ENCODE peak calls at places on chromosomes 12 and 14, in five cellular contexts. One of them, this sample, is unnamed.

GRCh38 chr14:71623939-71624338 is 308.3 kb upstream of the RGS6 start:
- DNase-seq in lung: no peak
- DNase-seq in psoas muscle: peak; percentile 45
- DNase-seq in cardiac muscle cell: no peak
- DNase-seq in heart left ventricle: no peak
- DNase-seq in this sample: no peak

GRCh38 chr12:64237382-64237781 is 15.3 kb upstream of the KICS2 start:
- DNase-seq in lung: no peak
- DNase-seq in psoas muscle: no peak
- DNase-seq in cardiac muscle cell: no peak
- DNase-seq in heart left ventricle: no peak
- DNase-seq in this sample: no peak

GRCh38 chr12:9674226-9674590 is 4.7 kb downstream of the CLEC2D start:
- DNase-seq in lung: no peak
- DNase-seq in psoas muscle: no peak
- DNase-seq in cardiac muscle cell: no peak
- DNase-seq in heart left ventricle: no peak
- DNase-seq in this sample: no peak

GRCh38 chr14:103302966-103303365 is 31.1 kb upstream of the EIF5 start:
- DNase-seq in lung: no peak
- DNase-seq in psoas muscle: no peak
- DNase-seq in cardiac muscle cell: peak; percentile 51
- DNase-seq in heart left ventricle: no peak
- DNase-seq in this sample: no peak

GRCh38 chr12:22299294-22299912 is 35.1 kb downstream of the ST8SIA1 start:
- DNase-seq in lung: no peak
- DNase-seq in psoas muscle: no peak
- DNase-seq in cardiac muscle cell: no peak
- DNase-seq in heart left ventricle: no peak
- DNase-seq in this sample: no peak

GRCh38 chr12:1373887-1374286 is 220.5 kb downstream of the FBXL14 start:
- DNase-seq in lung: no peak
- DNase-seq in psoas muscle: no peak
- DNase-seq in cardiac muscle cell: peak; percentile 39
- DNase-seq in heart left ventricle: no peak
- DNase-seq in this sample: no peak

GRCh38 chr12:3752096-3752709 is 706 bp downstream of the CRACR2A start:
- DNase-seq in lung: peak; percentile 40
- DNase-seq in psoas muscle: peak; percentile 77
- DNase-seq in cardiac muscle cell: peak; percentile 65
- DNase-seq in heart left ventricle: peak; percentile 71
- DNase-seq in this sample: peak; percentile 33

GRCh38 chr12:124992874-124993567 is 424 bp upstream of the BRI3BP start:
- DNase-seq in lung: peak; percentile 68
- DNase-seq in psoas muscle: no peak
- DNase-seq in cardiac muscle cell: peak; percentile 17
- DNase-seq in heart left ventricle: no peak
- DNase-seq in this sample: peak; percentile 81

GRCh38 chr12:112538740-112539139 is 120.0 kb downstream of the PTPN11 start:
- DNase-seq in lung: no peak
- DNase-seq in psoas muscle: no peak
- DNase-seq in cardiac muscle cell: no peak
- DNase-seq in heart left ventricle: no peak
- DNase-seq in this sample: no peak

GRCh38 chr14:53519137-53519536 is 366.0 kb upstream of the DDHD1 start:
- DNase-seq in lung: no peak
- DNase-seq in psoas muscle: no peak
- DNase-seq in cardiac muscle cell: no peak
- DNase-seq in heart left ventricle: no peak
- DNase-seq in this sample: no peak

GRCh38 chr14:22887990-22888378 is 5.0 kb downstream of the REM2 start:
- DNase-seq in lung: no peak
- DNase-seq in psoas muscle: no peak
- DNase-seq in cardiac muscle cell: no peak
- DNase-seq in heart left ventricle: no peak
- DNase-seq in this sample: no peak

GRCh38 chr14:59507063-59507751 is 22.9 kb downstream of the JKAMP start:
- DNase-seq in lung: peak; percentile 35
- DNase-seq in psoas muscle: no peak
- DNase-seq in cardiac muscle cell: peak; percentile 66
- DNase-seq in heart left ventricle: peak; percentile 40
- DNase-seq in this sample: peak; percentile 28

GRCh38 chr12:10867381-10867780 is 16.7 kb downstream of the PRH1 start:
- DNase-seq in lung: no peak
- DNase-seq in psoas muscle: no peak
- DNase-seq in cardiac muscle cell: peak; percentile 7
- DNase-seq in heart left ventricle: no peak
- DNase-seq in this sample: no peak

GRCh38 chr12:124567035-124567672 is at the start of gene NCOR2:
- DNase-seq in lung: no peak
- DNase-seq in psoas muscle: peak; percentile 71
- DNase-seq in cardiac muscle cell: no peak
- DNase-seq in heart left ventricle: no peak
- DNase-seq in this sample: no peak

GRCh38 chr14:93965287-93965821 is 11.0 kb downstream of the ASB2 start:
- DNase-seq in lung: no peak
- DNase-seq in psoas muscle: no peak
- DNase-seq in cardiac muscle cell: peak; percentile 62
- DNase-seq in heart left ventricle: no peak
- DNase-seq in this sample: no peak

GRCh38 chr12:38934696-38935095 is 29.3 kb upstream of the CPNE8 start:
- DNase-seq in lung: no peak
- DNase-seq in psoas muscle: no peak
- DNase-seq in cardiac muscle cell: no peak
- DNase-seq in heart left ventricle: no peak
- DNase-seq in this sample: no peak

GRCh38 chr12:120199595-120200306 is 1.2 kb downstream of the RPLP0 start:
- DNase-seq in lung: no peak
- DNase-seq in psoas muscle: peak; percentile 79
- DNase-seq in cardiac muscle cell: peak; percentile 95
- DNase-seq in heart left ventricle: no peak
- DNase-seq in this sample: no peak

GRCh38 chr14:91947196-91948184 is at the start of gene FBLN5:
- DNase-seq in lung: peak; percentile 81
- DNase-seq in psoas muscle: peak; percentile 86
- DNase-seq in cardiac muscle cell: peak; percentile 85
- DNase-seq in heart left ventricle: peak; percentile 78
- DNase-seq in this sample: peak; percentile 77

GRCh38 chr12:62715086-62715786 is 219.7 kb downstream of the PPM1H start:
- DNase-seq in lung: no peak
- DNase-seq in psoas muscle: no peak
- DNase-seq in cardiac muscle cell: no peak
- DNase-seq in heart left ventricle: peak; percentile 57
- DNase-seq in this sample: no peak

GRCh38 chr12:98146043-98146442 is 369.3 kb upstream of the TMPO start:
- DNase-seq in lung: no peak
- DNase-seq in psoas muscle: no peak
- DNase-seq in cardiac muscle cell: no peak
- DNase-seq in heart left ventricle: no peak
- DNase-seq in this sample: no peak

GRCh38 chr14:20711275-20712069 is 22.9 kb downstream of the ANG start:
- DNase-seq in lung: no peak
- DNase-seq in psoas muscle: no peak
- DNase-seq in cardiac muscle cell: peak; percentile 45
- DNase-seq in heart left ventricle: no peak
- DNase-seq in this sample: no peak

GRCh38 chr12:106217706-106218105 is 30.1 kb downstream of the CKAP4 start:
- DNase-seq in lung: no peak
- DNase-seq in psoas muscle: no peak
- DNase-seq in cardiac muscle cell: no peak
- DNase-seq in heart left ventricle: no peak
- DNase-seq in this sample: no peak

GRCh38 chr14:38199768-38200167 is 7.9 kb upstream of the SSTR1 start:
- DNase-seq in lung: no peak
- DNase-seq in psoas muscle: no peak
- DNase-seq in cardiac muscle cell: peak; percentile 9
- DNase-seq in heart left ventricle: no peak
- DNase-seq in this sample: no peak

GRCh38 chr12:49298160-49298559 is 3.2 kb downstream of the PRPH start:
- DNase-seq in lung: no peak
- DNase-seq in psoas muscle: no peak
- DNase-seq in cardiac muscle cell: no peak
- DNase-seq in heart left ventricle: no peak
- DNase-seq in this sample: no peak

GRCh38 chr12:49295087-49296001 is at the start of gene PRPH:
- DNase-seq in lung: no peak
- DNase-seq in psoas muscle: no peak
- DNase-seq in cardiac muscle cell: no peak
- DNase-seq in heart left ventricle: no peak
- DNase-seq in this sample: no peak

GRCh38 chr12:49296034-49296835 is 1.3 kb downstream of the PRPH start:
- DNase-seq in lung: peak; percentile 46
- DNase-seq in psoas muscle: peak; percentile 61
- DNase-seq in cardiac muscle cell: no peak
- DNase-seq in heart left ventricle: no peak
- DNase-seq in this sample: peak; percentile 83

GRCh38 chr12:49297695-49298060 is 2.7 kb downstream of the PRPH start:
- DNase-seq in lung: no peak
- DNase-seq in psoas muscle: no peak
- DNase-seq in cardiac muscle cell: no peak
- DNase-seq in heart left ventricle: no peak
- DNase-seq in this sample: no peak

GRCh38 chr12:49296836-49297694 is 2.1 kb downstream of the PRPH start:
- DNase-seq in lung: peak; percentile 49
- DNase-seq in psoas muscle: peak; percentile 56
- DNase-seq in cardiac muscle cell: no peak
- DNase-seq in heart left ventricle: no peak
- DNase-seq in this sample: peak; percentile 63
- TF ChIP-seq CTCF in lung: no peak
- TF ChIP-seq CTCF in psoas muscle: no peak
- TF ChIP-seq CTCF in cardiac muscle cell: no peak
- TF ChIP-seq CTCF in heart left ventricle: peak; percentile 6
- TF ChIP-seq CTCF in this sample: no peak

GRCh38 chr12:49564241-49565118 is 3.5 kb downstream of the MCRS1 start:
- DNase-seq in lung: no peak
- DNase-seq in psoas muscle: peak; percentile 34
- DNase-seq in cardiac muscle cell: no peak
- DNase-seq in heart left ventricle: peak; percentile 20
- DNase-seq in this sample: no peak
- H3K27ac ChIP-seq in lung: no peak overlapping the region
- H3K27ac ChIP-seq in psoas muscle: peak overlapping the region; percentile 97
- H3K27ac ChIP-seq in cardiac muscle cell: peak overlapping the region; percentile 19
- H3K27ac ChIP-seq in heart left ventricle: peak overlapping the region; percentile 64
- H3K27ac ChIP-seq in this sample: no peak overlapping the region

GRCh38 chr12:6372403-6373003 is 2.9 kb downstream of the SCNN1A start:
- DNase-seq in lung: peak; percentile 74
- DNase-seq in psoas muscle: peak; percentile 47
- DNase-seq in cardiac muscle cell: peak; percentile 93
- DNase-seq in heart left ventricle: no peak
- DNase-seq in this sample: no peak
- H3K4me1 ChIP-seq in lung: no peaks in the 10 kb centered on the region
- H3K4me1 ChIP-seq in psoas muscle: peaks cover 28% of the 10 kb centered on the region
- H3K4me1 ChIP-seq in cardiac muscle cell: peaks cover 13% of the 10 kb centered on the region
- H3K4me1 ChIP-seq in heart left ventricle: peaks cover 6% of the 10 kb centered on the region
- H3K4me1 ChIP-seq in this sample: peaks cover 10% of the 10 kb centered on the region

GRCh38 chr12:6949063-6949594 is 2.0 kb upstream of the PTPN6 start:
- DNase-seq in lung: no peak
- DNase-seq in psoas muscle: peak; percentile 54
- DNase-seq in cardiac muscle cell: no peak
- DNase-seq in heart left ventricle: no peak
- DNase-seq in this sample: peak; percentile 52
- TF ChIP-seq CTCF in lung: no peak
- TF ChIP-seq CTCF in psoas muscle: no peak
- TF ChIP-seq CTCF in cardiac muscle cell: no peak
- TF ChIP-seq CTCF in heart left ventricle: no peak
- TF ChIP-seq CTCF in this sample: no peak

GRCh38 chr12:114403044-114403689 is 2.8 kb downstream of the TBX5 start:
- DNase-seq in lung: no peak
- DNase-seq in psoas muscle: no peak
- DNase-seq in cardiac muscle cell: peak; percentile 68
- DNase-seq in heart left ventricle: peak; percentile 73
- DNase-seq in this sample: no peak
- H3K27ac ChIP-seq in lung: peak overlapping the region; percentile 83
- H3K27ac ChIP-seq in psoas muscle: no peak overlapping the region
- H3K27ac ChIP-seq in cardiac muscle cell: peak overlapping the region; percentile 93
- H3K27ac ChIP-seq in heart left ventricle: peak overlapping the region; percentile 93
- H3K27ac ChIP-seq in this sample: no peak overlapping the region

DNA sequence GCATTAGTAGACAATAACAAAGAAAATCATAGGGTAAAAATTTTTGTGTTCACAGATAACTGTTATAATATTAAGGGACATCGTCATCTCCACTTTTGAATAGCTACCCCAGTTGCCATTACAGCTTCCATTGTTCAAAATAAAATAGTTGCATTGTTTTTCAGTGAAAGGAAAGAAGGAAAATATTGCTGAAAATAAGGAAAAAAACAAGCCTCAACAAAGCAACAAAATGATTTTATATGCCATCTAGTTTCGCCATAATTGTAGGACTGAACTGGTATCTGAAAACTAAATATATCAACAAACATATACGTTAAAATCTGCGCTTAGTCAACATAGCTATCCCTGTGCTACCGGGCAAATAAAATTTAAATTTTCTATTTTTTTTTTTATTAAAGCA is 3.3 kb downstream of the CDK17 start:
- DNase-seq in lung: no peak
- DNase-seq in psoas muscle: no peak
- DNase-seq in cardiac muscle cell: no peak
- DNase-seq in heart left ventricle: no peak
- DNase-seq in this sample: no peak
- H3K4me1 ChIP-seq in lung: peaks cover 16% of the 10 kb centered on the region
- H3K4me1 ChIP-seq in psoas muscle: peaks cover 30% of the 10 kb centered on the region
- H3K4me1 ChIP-seq in cardiac muscle cell: peaks cover 26% of the 10 kb centered on the region
- H3K4me1 ChIP-seq in heart left ventricle: peaks cover 28% of the 10 kb centered on the region
- H3K4me1 ChIP-seq in this sample: peaks cover 21% of the 10 kb centered on the region